ENCODE peak calls at places on chromosomes 1 and 21, in five cellular contexts. C is NB4, O is A549, L is body of pancreas, P is RWPE1. Y is an unnamed sample.
A peak's percentile ranks its signal among the peaks of the same experiment; 100 is the strongest.

GRCh38 chr1:165840419-165840818 is 13.0 kb downstream of the UCK2 start:
- DNase-seq in C (no peak), L (no peak), O (no peak), P (no peak), Y (no peak)

GRCh38 chr1:64192290-64192689 is 11.1 kb upstream of the UBE2U start:
- DNase-seq in C (no peak), L (no peak), P (no peak), O (no peak), Y (no peak)

GRCh38 chr1:115833806-115834205 is 7.1 kb downstream of the NHLH2 start:
- DNase-seq in P (no peak), C (no peak), L (no peak), O (no peak), Y (no peak)

GRCh38 chr1:211730347-211730746 is 54.9 kb upstream of the NEK2 start:
- DNase-seq in C (no peak), O (no peak), L (no peak), P (no peak), Y (no peak)

GRCh38 chr1:59139396-59139795 is 157.5 kb upstream of the FGGY start:
- DNase-seq in O (peak; percentile 42), P (peak; percentile 25), L (no peak), C (no peak), Y (no peak)

GRCh38 chr21:32916522-32917099 is 109.1 kb upstream of the OLIG2 start:
- DNase-seq in L (no peak), O (no peak), C (peak; percentile 38), P (no peak), Y (no peak)

GRCh38 chr1:5649795-5650194 is 342.4 kb downstream of the NPHP4 start:
- DNase-seq in L (no peak), O (no peak), P (no peak), C (no peak), Y (no peak)

GRCh38 chr1:200877839-200878551 is 5.2 kb downstream of the GPR25 start:
- DNase-seq in L (no peak), P (no peak), O (no peak), C (no peak), Y (no peak)

GRCh38 chr1:235908742-235909520 is 42.2 kb upstream of the LYST start:
- DNase-seq in O (peak; percentile 67), L (no peak), C (no peak), P (peak; percentile 89), Y (no peak)

GRCh38 chr1:184843732-184844495 is 89.3 kb upstream of the EDEM3 start:
- DNase-seq in L (peak; percentile 32), O (no peak), C (no peak), P (no peak), Y (no peak)

GRCh38 chr1:113276507-113276906 is 113.8 kb upstream of the MAGI3 start:
- DNase-seq in P (no peak), O (no peak), L (no peak), C (no peak), Y (no peak)

DNA sequence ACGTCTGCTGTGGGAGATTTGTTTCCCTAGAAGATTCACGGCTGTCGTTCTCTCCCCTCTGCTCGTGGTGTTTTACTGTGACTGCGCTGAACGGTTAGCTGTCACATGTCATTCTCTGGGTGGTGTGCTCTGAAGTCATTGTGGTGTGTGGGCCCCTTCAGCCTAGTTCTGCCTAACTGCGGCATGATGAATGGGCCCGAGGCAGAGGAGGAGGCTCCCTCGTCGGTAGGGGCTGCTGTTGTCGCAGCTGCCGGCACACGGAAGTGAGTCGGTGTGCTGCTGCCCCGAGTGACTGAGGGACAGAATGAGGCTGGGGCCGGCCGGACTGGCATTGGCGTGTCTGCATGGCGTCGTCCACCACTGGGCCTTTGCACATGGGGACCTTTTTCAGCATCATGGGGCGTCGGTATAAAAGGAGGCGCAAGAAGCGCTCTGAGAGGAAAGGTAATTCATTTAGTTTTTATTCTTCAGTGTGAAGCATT is 77.9 kb downstream of the ADARB1 start:
- DNase-seq in P (no peak), O (no peak), L (peak; percentile 43), C (peak; percentile 94), Y (no peak)
- TF ChIP-seq CTCF in P (no peak), O (no peak), L (no peak), C (peak; percentile 67), Y (peak; percentile 23)

GRCh38 chr1:54425152-54425584 is 19.0 kb upstream of the SSBP3 start:
- DNase-seq in L (no peak), P (no peak), O (no peak), C (no peak), Y (no peak)
- TF ChIP-seq CTCF in L (no peak), P (no peak), O (no peak), C (no peak), Y (no peak)

DNA sequence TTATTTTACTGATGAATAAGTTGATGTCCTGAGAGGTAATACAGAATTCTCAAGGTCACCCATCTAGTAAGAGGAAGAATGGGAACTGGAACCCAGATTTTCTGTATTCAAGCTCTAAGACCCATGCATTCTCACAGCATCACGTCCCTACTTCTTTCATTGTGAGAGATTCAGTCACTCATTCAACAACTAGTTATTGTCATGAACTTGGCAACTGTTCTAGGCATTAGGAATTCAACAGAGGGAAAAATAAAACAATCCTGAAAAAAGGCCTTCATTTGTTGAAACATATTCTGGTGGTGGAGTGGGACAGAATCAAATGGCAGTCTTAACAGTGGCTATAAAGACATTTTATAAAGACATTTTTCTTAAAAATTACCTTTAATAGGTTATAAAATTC is 136.4 kb upstream of the DPYD start:
- DNase-seq in P (no peak), L (no peak), C (no peak), O (no peak), Y (no peak)
- TF ChIP-seq CTCF in P (no peak), L (no peak), C (no peak), O (no peak), Y (no peak)

GRCh38 chr1:241605146-241605805 is 34.9 kb downstream of the CHML start:
- DNase-seq in C (peak; percentile 43), P (no peak), L (no peak), O (peak; percentile 64), Y (no peak)
- TF ChIP-seq CTCF in C (peak; percentile 36), P (no peak), L (no peak), O (peak; percentile 47), Y (peak; percentile 51)

GRCh38 chr1:117605811-117606607 is at the start of gene TENT5C:
- DNase-seq in L (peak; percentile 99), O (peak; percentile 86), P (peak; percentile 100), C (peak; percentile 94), Y (peak; percentile 98)
- TF ChIP-seq CTCF in L (no peak), O (no peak), P (no peak), C (no peak), Y (no peak)

GRCh38 chr1:183019860-183020259 is 3.4 kb upstream of the LAMC1 start:
- DNase-seq in O (no peak), C (no peak), P (no peak), L (peak; percentile 68), Y (no peak)
- TF ChIP-seq CTCF in O (peak; percentile 40), C (no peak), P (peak; percentile 14), L (peak; percentile 28), Y (no peak)

Y was measured in progenitor cell of endocrine pancreas.